ENCODE peak calls at places on chromosomes 12 and 14, in seven cellular contexts. W is foreskin fibroblast, X is gastrocnemius medialis, Y is psoas muscle, P is ovary, V is tibial artery, D is mucosa of descending colon. T is an unnamed sample.

GRCh38 chr12:18595406-18595805 is 142.4 kb downstream of the PLCZ1 start:
- DNase-seq in W (peak; percentile 24), X (no peak), Y (no peak), P (no peak), V (no peak), D (no peak), T (no peak)

GRCh38 chr14:44788612-44789011 is 173.1 kb downstream of the KLHL28 start:
- DNase-seq in W (no peak), X (no peak), Y (no peak), P (no peak), V (no peak), D (no peak), T (no peak)

GRCh38 chr14:59187802-59188460 is 536 bp upstream of the DAAM1 start:
- DNase-seq in W (no peak), X (peak; percentile 4), Y (peak; percentile 61), P (peak; percentile 37), V (peak; percentile 39), D (peak; percentile 54), T (no peak)

GRCh38 chr12:6341439-6342139 is at the start of gene TNFRSF1A:
- DNase-seq in W (peak; percentile 94), X (peak; percentile 80), Y (peak; percentile 85), P (peak; percentile 77), V (peak; percentile 85), D (peak; percentile 82), T (peak; percentile 45)

GRCh38 chr12:107320929-107321618 is 227.7 kb upstream of the CRY1 start:
- DNase-seq in W (peak; percentile 48), X (no peak), Y (peak; percentile 54), P (no peak), V (no peak), D (peak; percentile 65), T (peak; percentile 68)

GRCh38 chr12:18849080-18849479 is 111.2 kb downstream of the CAPZA3 start:
- DNase-seq in W (peak; percentile 29), X (no peak), Y (no peak), P (no peak), V (no peak), D (no peak), T (peak; percentile 79)

GRCh38 chr12:6852651-6853354 is 853 bp downstream of the USP5 start:
- DNase-seq in W (peak; percentile 93), X (no peak), Y (peak; percentile 70), P (peak; percentile 64), V (peak; percentile 67), D (peak; percentile 72), T (no peak)

GRCh38 chr14:101120636-101121398 is 217.3 kb upstream of the RTL1 start:
- DNase-seq in W (no peak), X (no peak), Y (peak; percentile 73), P (no peak), V (peak; percentile 63), D (peak; percentile 68), T (peak; percentile 13)

DNA sequence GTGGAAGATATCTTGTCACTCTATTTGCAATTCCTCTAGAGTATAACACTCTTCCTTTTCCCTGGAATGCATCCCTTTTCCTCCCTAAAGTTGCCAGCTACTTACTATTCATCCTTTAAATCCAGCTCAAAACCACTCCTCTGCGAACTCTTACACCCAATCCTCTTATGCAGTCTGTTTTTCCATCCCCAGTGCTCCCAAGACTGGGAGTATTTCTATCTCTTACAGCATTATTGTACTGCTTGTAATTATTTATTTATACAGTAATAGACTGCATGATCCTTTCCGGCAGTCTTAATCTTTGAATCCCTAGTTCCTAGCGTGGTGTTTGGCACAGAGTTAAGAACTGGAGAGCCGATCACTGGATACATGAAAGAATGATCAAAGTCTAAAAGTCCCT is 2.9 kb upstream of the SRGAP1 start:
- DNase-seq in W (peak; percentile 40), X (no peak), Y (no peak), P (no peak), V (no peak), D (no peak), T (no peak)
- H3K4me3 ChIP-seq in W (no peak overlapping the region), X (no peak overlapping the region), Y (no peak overlapping the region), P (no peak overlapping the region), V (no peak overlapping the region), D (no peak overlapping the region), T (no peak overlapping the region)

GRCh38 chr12:97940629-97941028 is 478.0 kb downstream of the RMST start:
- DNase-seq in W (peak; percentile 16), X (no peak), Y (no peak), P (no peak), V (no peak), D (no peak), T (no peak)

GRCh38 chr12:97940105-97940504 is 477.5 kb downstream of the RMST start:
- DNase-seq in W (no peak), X (no peak), Y (no peak), P (no peak), V (no peak), D (no peak), T (no peak)

GRCh38 chr12:97941686-97942354 is 479.2 kb downstream of the RMST start:
- DNase-seq in W (no peak), X (no peak), Y (no peak), P (no peak), V (no peak), D (no peak), T (no peak)

GRCh38 chr12:97944576-97944975 is 482.0 kb downstream of the RMST start:
- DNase-seq in W (no peak), X (no peak), Y (no peak), P (no peak), V (no peak), D (no peak), T (no peak)

GRCh38 chr12:97943359-97943758 is 480.8 kb downstream of the RMST start:
- DNase-seq in W (peak; percentile 1), X (no peak), Y (no peak), P (no peak), V (no peak), D (no peak), T (no peak)
- TF ChIP-seq CTCF in W (peak; percentile 10), X (no peak), Y (no peak), P (no peak), V (no peak), D (no peak), T (peak; percentile 17)

GRCh38 chr14:98233656-98234055 is 1038.3 kb downstream of the BCL11B start:
- DNase-seq in W (no peak), X (no peak), Y (no peak), P (no peak), V (no peak), D (no peak), T (no peak)
- H3K4me3 ChIP-seq in W (no peak overlapping the region), X (no peak overlapping the region), Y (no peak overlapping the region), P (no peak overlapping the region), V (no peak overlapping the region), D (no peak overlapping the region), T (no peak overlapping the region)

DNA sequence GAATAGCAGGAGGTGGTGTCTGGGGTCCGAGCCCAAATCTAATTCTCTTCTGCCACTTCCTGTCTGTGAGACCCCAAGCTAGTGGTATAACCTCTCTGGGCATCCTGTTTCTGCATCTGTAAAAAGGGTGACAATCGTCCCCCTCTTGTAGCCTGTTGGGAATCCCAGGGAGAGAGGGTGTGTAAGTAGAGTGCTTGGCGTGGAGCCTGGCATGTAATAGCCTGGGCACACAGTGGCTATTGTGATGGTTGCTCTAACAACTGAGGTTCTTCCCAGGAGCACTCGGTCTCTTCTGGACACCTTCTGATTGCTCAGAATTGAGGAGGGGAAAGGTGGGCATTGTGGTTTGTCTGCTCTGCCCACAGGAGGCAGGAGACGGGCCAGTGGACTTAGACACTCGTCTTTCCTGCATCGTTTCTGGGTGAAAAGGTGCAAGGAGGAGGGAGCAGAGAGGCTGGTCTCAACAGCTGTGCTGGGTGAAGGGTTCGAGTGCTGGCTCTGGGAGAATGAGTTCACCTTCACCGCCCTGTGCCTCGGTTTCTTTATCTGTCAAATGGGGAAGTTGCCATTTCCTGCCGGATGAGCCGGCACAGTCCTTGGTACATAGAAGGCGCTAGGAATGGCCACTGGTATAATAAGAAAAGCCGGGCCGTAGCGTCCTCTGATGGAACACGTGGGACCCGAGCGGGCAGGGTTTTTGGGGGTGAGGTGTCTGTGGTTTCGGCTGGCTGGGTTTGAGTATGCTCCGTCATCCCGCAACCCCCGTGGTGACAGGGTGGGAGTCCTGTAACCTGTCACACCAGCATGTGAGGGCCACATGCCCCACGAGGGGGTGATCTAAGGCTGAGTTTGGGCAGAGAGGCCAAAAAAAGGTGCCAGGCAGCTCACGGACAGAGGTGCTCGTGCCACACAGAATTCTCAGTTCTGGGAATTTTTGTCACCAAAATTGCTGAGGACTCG is 7.2 kb downstream of the BCL7A start:
- DNase-seq in W (no peak), X (no peak), Y (no peak), P (no peak), V (no peak), D (no peak), T (no peak)
- TF ChIP-seq CTCF in W (no peak), X (no peak), Y (no peak), P (no peak), V (no peak), D (no peak), T (no peak)

GRCh38 chr14:90615444-90616095 is 200.7 kb downstream of the TTC7B start:
- DNase-seq in W (no peak), X (no peak), Y (no peak), P (no peak), V (no peak), D (no peak), T (no peak)

GRCh38 chr14:90616881-90617280 is 199.3 kb downstream of the TTC7B start:
- DNase-seq in W (no peak), X (no peak), Y (no peak), P (no peak), V (no peak), D (no peak), T (no peak)

GRCh38 chr14:90616313-90616712 is 199.9 kb downstream of the TTC7B start:
- DNase-seq in W (no peak), X (no peak), Y (no peak), P (no peak), V (no peak), D (no peak), T (no peak)

GRCh38 chr14:90619911-90620310 is 196.3 kb downstream of the TTC7B start:
- DNase-seq in W (no peak), X (no peak), Y (no peak), P (no peak), V (no peak), D (no peak), T (no peak)

DNA sequence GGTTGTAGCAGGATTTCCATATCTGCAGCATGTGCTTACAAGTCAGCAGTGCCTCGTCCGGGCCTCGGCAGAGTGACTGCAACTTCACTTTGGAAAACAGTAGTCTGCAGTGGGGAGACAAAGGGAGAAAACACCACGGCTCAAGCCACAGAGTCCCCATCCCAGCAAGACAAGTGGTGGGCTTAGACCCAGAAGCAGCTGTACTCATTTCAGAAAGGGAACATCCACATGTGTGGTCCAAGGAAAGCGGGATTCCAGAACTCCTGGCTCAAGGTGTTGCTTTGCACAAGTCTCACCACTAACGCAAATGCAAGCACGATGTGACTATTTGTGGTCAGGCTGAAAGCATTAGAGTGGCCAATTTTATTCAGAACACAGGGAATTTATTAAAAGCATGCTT is 198.3 kb downstream of the TTC7B start:
- DNase-seq in W (no peak), X (no peak), Y (no peak), P (no peak), V (no peak), D (no peak), T (no peak)
- H3K4me3 ChIP-seq in W (no peak overlapping the region), X (no peak overlapping the region), Y (no peak overlapping the region), P (no peak overlapping the region), V (no peak overlapping the region), D (no peak overlapping the region), T (no peak overlapping the region)

GRCh38 chr12:9079883-9080673 is 35.6 kb downstream of the A2M start:
- DNase-seq in W (no peak), X (no peak), Y (no peak), P (no peak), V (no peak), D (no peak), T (no peak)
- TF ChIP-seq CTCF in W (no peak), X (no peak), Y (no peak), P (no peak), V (no peak), D (no peak), T (no peak)